ENCODE peak calls at places on chromosomes 2 and 18, in five cellular contexts. One of them, this sample, is unnamed.

GRCh38 chr18:63266888-63267790 is 52.4 kb downstream of the BCL2 start:
- DNase-seq in AG09309: no peak
- DNase-seq in C1 segment of cervical spinal cord: no peak
- DNase-seq in ovary: no peak
- DNase-seq in stimulated activated CD4-positive, alpha-beta T cell treated with anti-CD3 and anti-CD28 coated beads, Interleukin-4, amount 100 ng/mL, for 1 hour: no peak
- DNase-seq in this sample: no peak

GRCh38 chr2:239239607-239240479 is 161.0 kb downstream of the HDAC4 start:
- DNase-seq in AG09309: no peak
- DNase-seq in C1 segment of cervical spinal cord: peak
- DNase-seq in ovary: peak
- DNase-seq in stimulated activated CD4-positive, alpha-beta T cell treated with anti-CD3 and anti-CD28 coated beads, Interleukin-4, amount 100 ng/mL, for 1 hour: no peak
- DNase-seq in this sample: no peak

GRCh38 chr2:24930768-24931167 is 10.7 kb upstream of the ADCY3 start:
- DNase-seq in AG09309: no peak
- DNase-seq in C1 segment of cervical spinal cord: no peak
- DNase-seq in ovary: no peak
- DNase-seq in stimulated activated CD4-positive, alpha-beta T cell treated with anti-CD3 and anti-CD28 coated beads, Interleukin-4, amount 100 ng/mL, for 1 hour: no peak
- DNase-seq in this sample: no peak

GRCh38 chr18:74476154-74476553 is 19.0 kb upstream of the DIPK1C start:
- DNase-seq in AG09309: no peak
- DNase-seq in C1 segment of cervical spinal cord: no peak
- DNase-seq in ovary: no peak
- DNase-seq in stimulated activated CD4-positive, alpha-beta T cell treated with anti-CD3 and anti-CD28 coated beads, Interleukin-4, amount 100 ng/mL, for 1 hour: no peak
- DNase-seq in this sample: no peak

GRCh38 chr2:219433666-219434467 is 776 bp upstream of the SPEG start:
- DNase-seq in AG09309: no peak
- DNase-seq in C1 segment of cervical spinal cord: no peak
- DNase-seq in ovary: no peak
- DNase-seq in stimulated activated CD4-positive, alpha-beta T cell treated with anti-CD3 and anti-CD28 coated beads, Interleukin-4, amount 100 ng/mL, for 1 hour: peak
- DNase-seq in this sample: no peak

GRCh38 chr2:47652041-47652713 is 130.8 kb upstream of the MSH6 start:
- DNase-seq in AG09309: no peak
- DNase-seq in C1 segment of cervical spinal cord: no peak
- DNase-seq in ovary: no peak
- DNase-seq in stimulated activated CD4-positive, alpha-beta T cell treated with anti-CD3 and anti-CD28 coated beads, Interleukin-4, amount 100 ng/mL, for 1 hour: no peak
- DNase-seq in this sample: no peak

GRCh38 chr2:240635116-240635997 is 10.1 kb downstream of the GPR35 start:
- DNase-seq in AG09309: no peak
- DNase-seq in C1 segment of cervical spinal cord: no peak
- DNase-seq in ovary: peak
- DNase-seq in stimulated activated CD4-positive, alpha-beta T cell treated with anti-CD3 and anti-CD28 coated beads, Interleukin-4, amount 100 ng/mL, for 1 hour: no peak
- DNase-seq in this sample: no peak

GRCh38 chr2:3242747-3243369 is 134.8 kb downstream of the EIPR1 start:
- DNase-seq in AG09309: no peak
- DNase-seq in C1 segment of cervical spinal cord: no peak
- DNase-seq in ovary: no peak
- DNase-seq in stimulated activated CD4-positive, alpha-beta T cell treated with anti-CD3 and anti-CD28 coated beads, Interleukin-4, amount 100 ng/mL, for 1 hour: no peak
- DNase-seq in this sample: peak

GRCh38 chr2:226943862-226944610 is 108.2 kb downstream of the RHBDD1 start:
- DNase-seq in AG09309: no peak
- DNase-seq in C1 segment of cervical spinal cord: no peak
- DNase-seq in ovary: no peak
- DNase-seq in stimulated activated CD4-positive, alpha-beta T cell treated with anti-CD3 and anti-CD28 coated beads, Interleukin-4, amount 100 ng/mL, for 1 hour: no peak
- DNase-seq in this sample: no peak

GRCh38 chr2:101341421-101341820 is 32.9 kb upstream of the RNF149 start:
- DNase-seq in AG09309: no peak
- DNase-seq in C1 segment of cervical spinal cord: no peak
- DNase-seq in ovary: no peak
- DNase-seq in stimulated activated CD4-positive, alpha-beta T cell treated with anti-CD3 and anti-CD28 coated beads, Interleukin-4, amount 100 ng/mL, for 1 hour: peak
- DNase-seq in this sample: no peak

GRCh38 chr2:65500319-65501040 is 68.1 kb upstream of the SPRED2 start:
- DNase-seq in AG09309: no peak
- DNase-seq in C1 segment of cervical spinal cord: no peak
- DNase-seq in ovary: no peak
- DNase-seq in stimulated activated CD4-positive, alpha-beta T cell treated with anti-CD3 and anti-CD28 coated beads, Interleukin-4, amount 100 ng/mL, for 1 hour: no peak
- DNase-seq in this sample: no peak